ENCODE peak calls at places on chromosomes 1 and 21, in four cellular contexts. P is H1, S is GM12878, C is HepG2. L is an unnamed sample.

GRCh38 chr1:224203243-224204016 is 20.4 kb downstream of the DEGS1 start:
- DNase-seq in P (no peak), S (peak; percentile 70), C (no peak), L (peak; percentile 40)

GRCh38 chr1:205013683-205014367 is 29.2 kb upstream of the CNTN2 start:
- DNase-seq in P (no peak), S (no peak), C (no peak), L (peak; percentile 71)

GRCh38 chr1:197272791-197273190 is 4.7 kb downstream of the CRB1 start:
- DNase-seq in P (no peak), S (no peak), C (no peak), L (no peak)

GRCh38 chr1:15684468-15685283 is 556 bp downstream of the PLEKHM2 start:
- DNase-seq in P (no peak), S (no peak), C (no peak), L (peak; percentile 87)

GRCh38 chr1:93616996-93617669 is 64.5 kb downstream of the BCAR3 start:
- DNase-seq in P (no peak), S (no peak), C (peak; percentile 46), L (peak; percentile 68)

GRCh38 chr1:189149547-189150375 is 1327.9 kb downstream of the BRINP3 start:
- DNase-seq in P (peak; percentile 56), S (no peak), C (peak; percentile 40), L (no peak)

GRCh38 chr1:222161676-222162075 is 386.2 kb downstream of the HHIPL2 start:
- DNase-seq in P (no peak), S (no peak), C (no peak), L (no peak)

GRCh38 chr21:44535963-44536362 is 4.0 kb downstream of the KRTAP10-1 start:
- DNase-seq in P (no peak), S (no peak), C (no peak), L (no peak)

GRCh38 chr1:65830306-65830705 is 37.6 kb downstream of the PDE4B start:
- DNase-seq in P (no peak), S (no peak), C (no peak), L (no peak)

GRCh38 chr1:77687519-77687906 is 5.1 kb upstream of the ZZZ3 start:
- DNase-seq in P (peak; percentile 51), S (no peak), C (peak; percentile 41), L (no peak)

GRCh38 chr1:168447871-168448270 is 95.9 kb downstream of the XCL2 start:
- DNase-seq in P (no peak), S (no peak), C (no peak), L (no peak)

GRCh38 chr1:91817506-91817905 is 68.4 kb downstream of the TGFBR3 start:
- DNase-seq in P (no peak), S (no peak), C (no peak), L (no peak)

GRCh38 chr1:156414440-156415064 is 45.5 kb downstream of the RHBG start:
- DNase-seq in P (no peak), S (no peak), C (no peak), L (no peak)

GRCh38 chr1:208047975-208048374 is 137.1 kb upstream of the CD34 start:
- DNase-seq in P (no peak), S (no peak), C (no peak), L (no peak)

GRCh38 chr1:209584186-209584776 is 767 bp downstream of the CAMK1G start:
- DNase-seq in P (no peak), S (no peak), C (no peak), L (no peak)

GRCh38 chr21:45335151-45335760 is 47.6 kb upstream of the POFUT2 start:
- DNase-seq in P (no peak), S (no peak), C (no peak), L (no peak)

GRCh38 chr21:28089599-28090421 is 902.9 kb downstream of the LTN1 start:
- DNase-seq in P (no peak), S (no peak), C (no peak), L (no peak)

GRCh38 chr1:27563407-27564263 is 40.3 kb downstream of the AHDC1 start:
- DNase-seq in P (no peak), S (no peak), C (peak; percentile 95), L (no peak)

GRCh38 chr1:35518183-35518582 is 39.0 kb downstream of the KIAA0319L start:
- DNase-seq in P (no peak), S (no peak), C (no peak), L (no peak)

GRCh38 chr1:158204458-158204827 is 23.7 kb downstream of the CD1D start:
- DNase-seq in P (no peak), S (no peak), C (no peak), L (no peak)

GRCh38 chr1:158200509-158200908 is 19.8 kb downstream of the CD1D start:
- DNase-seq in P (no peak), S (no peak), C (no peak), L (no peak)

GRCh38 chr1:158199840-158200239 is 19.1 kb downstream of the CD1D start:
- DNase-seq in P (no peak), S (no peak), C (no peak), L (no peak)

GRCh38 chr1:158208717-158209116 is 28.0 kb downstream of the CD1D start:
- DNase-seq in P (no peak), S (no peak), C (no peak), L (no peak)

GRCh38 chr1:158203693-158204457 is 23.2 kb downstream of the CD1D start:
- DNase-seq in P (no peak), S (peak; percentile 8), C (peak; percentile 49), L (peak; percentile 40)
- TF ChIP-seq TAF1 in P (no peak), S (no peak), C (no peak), L (no peak)

DNA sequence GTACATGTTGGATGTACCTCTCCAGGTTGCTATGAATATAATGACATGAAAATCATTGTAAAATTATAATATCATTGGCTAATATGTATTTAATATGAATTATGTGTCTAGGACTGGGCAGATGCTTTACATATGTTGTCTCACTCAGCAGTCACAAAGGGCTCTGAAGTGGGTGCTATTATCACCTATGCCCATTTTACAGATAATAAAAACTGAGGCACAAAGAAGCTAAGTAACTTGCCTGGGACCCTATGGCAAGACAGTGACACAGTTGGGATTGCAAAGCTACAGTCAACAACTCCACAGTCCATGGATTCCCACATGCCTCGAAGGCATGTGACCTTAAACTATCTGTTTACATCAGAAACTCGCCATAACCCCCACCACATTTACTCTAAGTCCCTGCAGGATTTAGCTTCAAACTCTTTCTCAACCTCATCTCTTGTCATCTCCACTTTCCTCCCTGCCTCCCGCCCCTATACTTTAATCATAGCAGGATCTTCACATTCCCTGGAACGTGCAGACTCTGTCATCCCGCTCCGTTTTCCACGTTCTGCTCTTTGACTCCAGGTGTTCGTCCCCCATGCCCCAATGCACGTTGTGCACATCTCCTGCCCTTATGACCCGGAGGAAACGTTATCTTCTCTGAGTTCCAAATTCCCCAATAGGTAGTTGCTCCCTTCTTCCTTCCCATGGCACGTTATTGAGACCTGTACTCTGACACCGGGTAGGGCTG is 143.0 kb upstream of the NRIP1 start:
- DNase-seq in P (no peak), S (no peak), C (no peak), L (no peak)
- TF ChIP-seq RAD21 in P (no peak), S (no peak), C (no peak), L (no peak)

GRCh38 chr1:231463541-231463940 is 41.5 kb upstream of the EGLN1 start:
- DNase-seq in P (no peak), S (no peak), C (no peak), L (no peak)

GRCh38 chr1:231460614-231461013 is 38.5 kb upstream of the EGLN1 start:
- DNase-seq in P (no peak), S (peak; percentile 40), C (no peak), L (no peak)

GRCh38 chr1:231467986-231468385 is 45.9 kb upstream of the EGLN1 start:
- DNase-seq in P (no peak), S (no peak), C (no peak), L (no peak)

GRCh38 chr1:231465051-231465450 is 43.0 kb upstream of the EGLN1 start:
- DNase-seq in P (no peak), S (no peak), C (no peak), L (no peak)
- TF ChIP-seq TAF1 in P (no peak), S (no peak), C (no peak), L (no peak)

DNA sequence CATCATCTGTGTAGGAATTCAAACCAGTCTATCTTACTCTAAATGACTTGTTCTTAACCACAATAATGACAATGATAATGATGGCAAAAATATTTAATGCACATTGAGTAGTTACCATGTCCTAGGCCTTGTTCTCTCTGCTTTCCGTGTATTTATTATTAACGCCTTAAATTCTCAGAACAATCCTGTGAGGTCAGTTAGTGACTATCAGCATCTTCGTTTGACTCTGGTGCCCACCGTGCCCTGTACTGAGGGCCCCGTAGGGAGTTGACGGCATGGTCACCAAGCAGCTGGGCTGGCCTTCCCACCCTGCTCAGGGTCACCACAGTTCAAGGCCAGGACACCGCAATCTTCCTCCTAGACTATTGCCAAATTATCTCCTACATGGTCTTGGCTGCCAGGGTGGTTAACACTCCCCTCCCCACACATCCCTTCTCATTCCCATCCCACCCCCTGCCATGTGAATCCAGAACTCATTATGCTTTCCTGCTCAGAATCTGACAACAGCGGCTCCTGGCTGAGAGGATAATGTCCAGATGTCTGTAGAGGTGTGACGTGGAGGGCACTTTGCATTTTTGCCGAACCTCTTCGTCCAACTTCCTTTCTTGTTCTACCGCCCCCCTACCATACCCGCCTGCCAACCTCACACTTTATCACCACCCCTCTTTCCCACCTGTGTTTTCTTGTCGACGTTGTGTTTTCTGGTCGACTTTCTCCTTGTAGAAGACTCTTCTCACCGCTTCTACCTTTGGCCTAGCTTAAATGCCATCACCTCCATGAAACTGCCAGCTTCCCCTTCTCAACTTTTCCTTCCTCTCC is 33.4 kb downstream of the IGFN1 start:
- DNase-seq in P (no peak), S (no peak), C (no peak), L (no peak)
- TF ChIP-seq RAD21 in P (no peak), S (no peak), C (no peak), L (no peak)

GRCh38 chr1:201730611-201731010 is 98.3 kb upstream of the IPO9 start:
- DNase-seq in P (no peak), S (no peak), C (no peak), L (no peak)

GRCh38 chr1:201728731-201729130 is 100.2 kb upstream of the IPO9 start:
- DNase-seq in P (no peak), S (no peak), C (no peak), L (no peak)

GRCh38 chr1:201724039-201724759 is 104.8 kb upstream of the IPO9 start:
- DNase-seq in P (no peak), S (no peak), C (no peak), L (no peak)

GRCh38 chr1:201724760-201725105 is 104.2 kb upstream of the IPO9 start:
- DNase-seq in P (no peak), S (no peak), C (no peak), L (no peak)

GRCh38 chr1:201726700-201727099 is 102.3 kb upstream of the IPO9 start:
- DNase-seq in P (no peak), S (no peak), C (no peak), L (no peak)
- TF ChIP-seq TAF1 in P (no peak), S (no peak), C (no peak), L (no peak)